ENCODE peak calls at places on chromosome 13, in seven cellular contexts. M is HCT116, S is MM.1S, G is mammary epithelial cell, J is IMR-90, Q is neural progenitor cell, K is adipocyte. C is an unnamed sample.

GRCh38 chr13:76210262-76210661 is 574.1 kb downstream of the LMO7 start:
- DNase-seq in M (no peak), J (no peak), Q (no peak), S (no peak), G (peak), K (no peak), C (no peak)

GRCh38 chr13:63910406-63910957 is 2494.8 kb upstream of the PCDH20 start:
- DNase-seq in Q (peak), J (peak), M (no peak), K (no peak), G (no peak), S (no peak), C (no peak)

GRCh38 chr13:50228527-50228926 is 213.3 kb downstream of the KCNRG start:
- DNase-seq in M (no peak), Q (no peak), J (no peak), K (no peak), S (no peak), G (no peak), C (no peak)

GRCh38 chr13:48273346-48273745 is 30.2 kb upstream of the RB1 start:
- DNase-seq in J (no peak), G (no peak), S (no peak), M (no peak), K (no peak), Q (no peak), C (no peak)

GRCh38 chr13:109600078-109600477 is 186.3 kb downstream of the IRS2 start:
- DNase-seq in K (no peak), M (no peak), G (no peak), J (no peak), Q (no peak), S (no peak), C (no peak)

GRCh38 chr13:60351326-60351725 is 45.7 kb upstream of the TDRD3 start:
- DNase-seq in J (peak), M (no peak), S (no peak), K (peak), G (peak), Q (no peak), C (no peak)

GRCh38 chr13:33169273-33169980 is 116.1 kb downstream of the STARD13 start:
- DNase-seq in S (no peak), Q (no peak), G (peak), M (no peak), K (peak), J (peak), C (no peak)

GRCh38 chr13:59531571-59532091 is 632.1 kb downstream of the DIAPH3 start:
- DNase-seq in S (no peak), K (peak), Q (peak), M (peak), G (peak), J (peak), C (peak)

GRCh38 chr13:30253830-30254229 is 53.5 kb downstream of the KATNAL1 start:
- DNase-seq in G (no peak), K (no peak), S (no peak), Q (no peak), M (no peak), J (no peak), C (no peak)

GRCh38 chr13:76293751-76294150 is 592.5 kb downstream of the KCTD12 start:
- DNase-seq in K (peak), M (no peak), J (no peak), Q (no peak), G (peak), S (no peak), C (no peak)

GRCh38 chr13:67369895-67370660 is 139.9 kb upstream of the PCDH9 start:
- DNase-seq in M (no peak), G (peak), Q (no peak), K (peak), S (no peak), J (peak), C (no peak)

GRCh38 chr13:35512271-35512920 is 35.9 kb upstream of the MAB21L1 start:
- DNase-seq in G (peak), M (no peak), K (peak), J (peak), Q (no peak), S (no peak), C (no peak)

GRCh38 chr13:72244788-72245187 is 377.8 kb upstream of the DACH1 start:
- DNase-seq in S (no peak), J (no peak), K (no peak), Q (no peak), M (no peak), G (no peak), C (no peak)

GRCh38 chr13:34886987-34887386 is 55.1 kb upstream of the NBEA start:
- DNase-seq in S (no peak), G (peak), Q (no peak), J (no peak), M (no peak), K (no peak), C (no peak)

GRCh38 chr13:23447927-23448326 is 14.4 kb upstream of the SACS start:
- DNase-seq in J (peak), K (peak), S (no peak), Q (no peak), M (no peak), G (no peak), C (no peak)

GRCh38 chr13:24127116-24127631 is 33.3 kb upstream of the SPATA13 start:
- DNase-seq in K (peak), S (no peak), Q (no peak), J (peak), G (no peak), M (no peak), C (no peak)

GRCh38 chr13:93260591-93260990 is 34.0 kb downstream of the GPC6 start:
- DNase-seq in Q (no peak), G (no peak), K (peak), M (no peak), S (no peak), J (peak), C (no peak)

GRCh38 chr13:24032252-24032651 is 128.3 kb upstream of the SPATA13 start:
- DNase-seq in S (no peak), Q (no peak), G (no peak), M (no peak), K (peak), J (peak), C (no peak)

GRCh38 chr13:79810671-79811070 is 329.7 kb downstream of the NDFIP2 start:
- DNase-seq in Q (peak), S (no peak), G (peak), K (peak), J (peak), M (no peak), C (no peak)

GRCh38 chr13:44810067-44810840 is 179.0 kb downstream of the NUFIP1 start:
- DNase-seq in S (no peak), J (no peak), Q (no peak), K (no peak), G (no peak), M (no peak), C (no peak)

GRCh38 chr13:23656637-23657036 is 86.4 kb downstream of the TNFRSF19 start:
- DNase-seq in M (no peak), G (no peak), Q (no peak), K (peak), J (peak), S (no peak), C (no peak)

DNA sequence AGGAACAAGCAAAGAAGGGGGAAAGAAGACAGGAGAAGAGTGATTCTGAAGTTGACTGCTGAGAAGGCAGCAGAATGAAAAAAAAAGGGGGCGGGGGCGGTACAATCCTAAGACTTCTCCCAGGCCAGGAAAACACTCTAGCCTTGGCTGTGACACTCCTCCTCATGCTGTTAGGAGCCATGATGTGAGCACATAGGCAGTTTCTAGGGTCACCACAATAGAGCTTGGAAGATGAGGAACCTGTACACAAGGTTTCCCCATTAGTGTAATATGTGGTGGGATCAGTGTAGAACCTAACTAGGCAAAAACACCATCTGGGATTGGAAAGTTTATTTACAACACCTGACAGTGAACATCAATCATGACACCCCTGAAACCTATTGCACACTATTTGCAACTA is 86.9 kb downstream of the FOXO1 start:
- DNase-seq in Q (no peak), K (no peak), J (no peak), G (no peak), S (no peak), M (no peak), C (no peak)
- H3K4me3 ChIP-seq in Q (no peak), K (no peak), J (no peak), G (no peak), S (no peak), M (no peak), C (no peak)

DNA sequence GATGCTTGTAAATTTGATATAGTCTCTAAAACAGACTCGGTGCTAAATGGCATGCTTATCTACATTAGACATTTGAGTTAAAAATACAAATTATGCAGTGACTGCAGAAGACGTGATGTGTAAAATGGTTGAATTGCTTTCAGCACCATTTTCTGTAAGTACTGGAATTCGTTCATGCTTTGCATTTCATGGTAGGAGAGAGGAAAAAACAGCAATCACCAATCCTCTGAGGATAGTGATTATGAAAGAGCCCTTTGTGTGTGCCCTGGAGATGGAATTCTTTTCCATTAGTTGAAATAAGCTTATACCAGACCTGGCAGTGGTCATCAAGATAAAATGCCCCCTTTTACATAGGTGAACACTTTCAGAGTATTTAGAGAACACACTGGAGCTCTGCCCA is 1.7 kb downstream of the CNMD start:
- DNase-seq in G (no peak), S (no peak), J (no peak), K (no peak), M (no peak), Q (no peak), C (no peak)
- H3K9ac ChIP-seq in G (no peak), S (no peak), J (no peak), K (no peak), M (no peak), Q (no peak), C (no peak)

DNA sequence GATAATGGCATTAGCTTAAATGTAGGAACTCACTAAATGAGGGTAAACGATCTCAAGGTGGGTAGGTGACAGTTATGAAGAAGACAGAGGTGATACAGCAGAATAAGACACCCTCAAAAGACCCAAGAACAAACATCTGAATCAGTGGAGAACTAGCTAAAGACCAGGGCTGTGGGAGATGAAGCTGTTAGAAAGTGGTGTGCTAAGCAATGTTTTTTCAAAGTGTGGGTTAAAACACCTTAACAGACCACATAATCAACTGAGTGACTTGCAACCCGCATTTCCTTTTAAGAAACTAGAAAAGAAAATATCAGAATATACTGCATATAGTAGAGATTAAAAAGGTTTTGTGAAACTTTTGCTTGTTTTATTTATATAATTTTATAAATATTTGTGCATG is 70.0 kb downstream of the ZDHHC20 start:
- DNase-seq in S (no peak), J (no peak), M (no peak), Q (no peak), G (no peak), K (no peak), C (no peak)
- H3K4me3 ChIP-seq in S (no peak), J (no peak), M (no peak), Q (no peak), G (no peak), K (no peak), C (no peak)

GRCh38 chr13:86601351-86601750 is 802.1 kb upstream of the SLITRK6 start:
- DNase-seq in K (no peak), M (no peak), S (no peak), Q (no peak), G (no peak), J (peak), C (no peak)
- H3K9ac ChIP-seq in K (no peak), M (no peak), S (no peak), Q (no peak), G (no peak), J (no peak), C (no peak)

GRCh38 chr13:98483636-98484288 is 93.1 kb downstream of the STK24 start:
- DNase-seq in K (peak), J (peak), G (no peak), S (no peak), Q (no peak), M (no peak), C (no peak)

GRCh38 chr13:98480915-98481510 is 95.9 kb downstream of the STK24 start:
- DNase-seq in G (no peak), Q (no peak), S (no peak), J (peak), K (peak), M (no peak), C (no peak)

GRCh38 chr13:98484289-98485219 is 92.4 kb downstream of the STK24 start:
- DNase-seq in M (peak), K (peak), J (peak), Q (peak), G (peak), S (no peak), C (peak)

GRCh38 chr13:98481511-98481951 is 95.4 kb downstream of the STK24 start:
- DNase-seq in Q (no peak), G (no peak), J (peak), M (no peak), S (no peak), K (no peak), C (no peak)

DNA sequence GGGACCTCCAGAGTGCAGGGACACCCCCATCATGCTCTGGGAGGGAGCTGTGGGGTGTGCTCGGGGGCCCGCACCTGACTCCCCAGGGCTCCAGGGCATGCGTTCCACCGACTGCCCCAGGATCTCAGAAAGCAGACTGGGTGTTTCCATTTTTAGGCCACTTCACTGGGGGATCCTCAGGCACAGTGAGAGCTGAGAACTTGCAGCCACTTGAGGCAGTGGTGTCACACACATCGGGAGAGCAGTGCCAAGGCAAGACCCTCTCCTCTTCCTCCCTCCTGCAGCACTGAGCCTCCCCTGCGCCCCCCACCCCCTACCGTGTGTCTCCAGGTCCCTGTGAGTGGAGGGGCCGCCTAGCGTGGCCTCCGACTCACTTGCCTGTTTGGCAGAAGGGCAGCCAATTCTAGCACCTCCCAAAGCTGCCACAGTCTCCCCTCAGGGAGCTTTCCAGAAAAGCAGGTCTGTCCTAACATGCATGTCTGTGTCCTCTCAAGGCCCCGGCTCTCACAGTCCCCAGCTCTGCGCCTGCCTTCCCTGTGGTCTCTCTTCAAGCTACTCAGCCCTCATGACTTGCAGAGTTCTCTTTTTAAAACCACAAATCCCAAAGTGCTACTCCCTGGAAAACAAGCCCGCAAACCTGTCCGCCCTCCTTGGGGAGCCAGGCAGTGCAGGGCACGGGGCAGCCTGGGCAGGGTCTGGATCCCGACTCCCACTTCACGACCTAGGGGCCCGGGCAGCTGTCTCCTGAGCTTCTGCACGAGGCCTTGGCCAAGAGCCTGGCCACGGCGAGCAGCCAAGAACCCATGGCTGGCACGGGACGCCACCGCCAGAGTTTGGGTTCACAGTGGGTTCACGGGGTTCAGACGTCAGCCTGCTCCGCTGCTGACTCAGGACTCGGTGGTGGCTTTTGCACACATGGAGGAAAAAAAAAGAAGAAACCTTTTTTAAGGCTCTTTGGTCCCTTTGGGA is 94.1 kb downstream of the STK24 start:
- DNase-seq in Q (peak), M (no peak), K (peak), S (no peak), J (peak), G (peak), C (peak)
- H3K4me3 ChIP-seq in Q (no peak), M (no peak), K (peak), S (no peak), J (no peak), G (no peak), C (peak)

GRCh38 chr13:73984201-73984600 is 150.0 kb downstream of the KLF12 start:
- DNase-seq in K (no peak), S (no peak), Q (no peak), G (no peak), J (no peak), M (no peak), C (no peak)

GRCh38 chr13:73984949-73985691 is 149.1 kb downstream of the KLF12 start:
- DNase-seq in K (no peak), Q (no peak), S (no peak), G (no peak), J (no peak), M (no peak), C (no peak)

GRCh38 chr13:73989244-73989843 is 144.9 kb downstream of the KLF12 start:
- DNase-seq in K (no peak), G (no peak), Q (no peak), S (no peak), J (no peak), M (no peak), C (no peak)

GRCh38 chr13:73985789-73986188 is 148.4 kb downstream of the KLF12 start:
- DNase-seq in M (no peak), Q (no peak), S (no peak), K (no peak), J (no peak), G (no peak), C (no peak)

GRCh38 chr13:73987618-73988017 is 146.6 kb downstream of the KLF12 start:
- DNase-seq in S (no peak), M (no peak), K (no peak), G (no peak), Q (no peak), J (no peak), C (no peak)
- H3K9ac ChIP-seq in S (no peak), M (no peak), K (no peak), G (no peak), Q (no peak), J (no peak), C (no peak)

DNA sequence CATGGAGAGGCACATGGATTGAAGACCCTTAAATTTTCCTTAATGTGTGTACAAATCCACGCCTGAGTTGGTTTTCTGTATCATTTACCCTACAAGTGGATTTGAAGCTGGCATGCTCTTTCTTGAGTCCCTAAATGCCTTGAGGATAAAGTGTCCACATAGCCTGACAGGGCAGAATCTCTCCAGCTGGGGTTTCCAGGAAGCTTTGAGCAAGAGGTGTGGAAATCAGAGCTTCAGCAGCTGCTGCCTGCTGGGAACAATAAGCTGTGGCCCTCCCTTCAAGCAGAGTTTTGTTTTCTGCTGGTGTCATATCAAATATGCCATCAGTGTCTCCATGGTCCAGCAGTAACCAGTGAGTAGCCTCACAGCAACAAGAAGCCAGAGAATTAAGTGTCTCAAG is 120.3 kb upstream of the SERTM1 start:
- DNase-seq in J (no peak), S (no peak), M (no peak), Q (no peak), K (peak), G (no peak), C (no peak)
- H3K4me3 ChIP-seq in J (no peak), S (no peak), M (no peak), Q (no peak), K (no peak), G (no peak), C (no peak)

DNA sequence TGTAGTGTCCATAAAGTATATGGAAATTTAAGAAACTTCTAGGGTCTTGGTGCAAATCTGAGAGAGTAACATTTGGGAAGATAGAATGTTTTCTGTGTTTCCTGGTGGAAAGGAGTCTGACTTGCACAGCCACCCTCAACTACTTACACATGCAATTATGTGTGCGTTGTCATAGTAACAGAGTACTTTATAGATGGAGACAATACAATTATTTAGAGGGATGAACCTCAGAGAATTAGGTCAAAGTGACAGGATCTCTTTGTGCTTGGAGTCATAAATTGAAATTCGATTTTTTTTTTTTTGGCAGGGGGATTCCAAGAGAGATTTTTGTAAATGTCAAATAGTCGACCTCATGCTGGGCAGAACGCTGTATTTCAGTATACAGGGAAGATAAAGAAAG is 774 bp upstream of the SLC10A2 start:
- DNase-seq in S (no peak), Q (peak), G (no peak), K (no peak), J (no peak), M (no peak), C (no peak)
- H3K9ac ChIP-seq in S (no peak), Q (no peak), G (no peak), K (no peak), J (no peak), M (no peak), C (no peak)